ENCODE peak calls at places on chromosomes 12 and 14, in four cellular contexts. P is GM23338, R is transverse colon, W is spleen. Q is an unnamed sample.

GRCh38 chr12:2856051-2856450 is 788 bp downstream of the TEX52 start:
- DNase-seq in P (peak), R (no peak), W (no peak), Q (no peak)

GRCh38 chr12:24902521-24903304 is 46.2 kb downstream of the BCAT1 start:
- DNase-seq in P (peak), R (no peak), W (peak), Q (no peak)

GRCh38 chr12:47820631-47821345 is 1.1 kb upstream of the HDAC7 start:
- DNase-seq in P (peak), R (peak), W (no peak), Q (peak)

GRCh38 chr14:20794644-20795369 is 7.8 kb downstream of the RNASE1 start:
- DNase-seq in P (no peak), R (no peak), W (no peak), Q (no peak)

GRCh38 chr12:45779936-45780335 is 50.4 kb downstream of the ARID2 start:
- DNase-seq in P (no peak), R (no peak), W (no peak), Q (no peak)

GRCh38 chr12:25556136-25556535 is 3.1 kb upstream of the LMNTD1 start:
- DNase-seq in P (no peak), R (no peak), W (no peak), Q (no peak)

GRCh38 chr12:109064143-109064542 is 11.8 kb downstream of the USP30 start:
- DNase-seq in P (no peak), R (no peak), W (no peak), Q (no peak)

GRCh38 chr12:117408161-117408791 is 46.9 kb upstream of the NOS1 start:
- DNase-seq in P (peak), R (peak), W (no peak), Q (peak)

GRCh38 chr14:71952381-71953363 is 20.4 kb downstream of the RGS6 start:
- DNase-seq in P (no peak), R (no peak), W (no peak), Q (no peak)

DNA sequence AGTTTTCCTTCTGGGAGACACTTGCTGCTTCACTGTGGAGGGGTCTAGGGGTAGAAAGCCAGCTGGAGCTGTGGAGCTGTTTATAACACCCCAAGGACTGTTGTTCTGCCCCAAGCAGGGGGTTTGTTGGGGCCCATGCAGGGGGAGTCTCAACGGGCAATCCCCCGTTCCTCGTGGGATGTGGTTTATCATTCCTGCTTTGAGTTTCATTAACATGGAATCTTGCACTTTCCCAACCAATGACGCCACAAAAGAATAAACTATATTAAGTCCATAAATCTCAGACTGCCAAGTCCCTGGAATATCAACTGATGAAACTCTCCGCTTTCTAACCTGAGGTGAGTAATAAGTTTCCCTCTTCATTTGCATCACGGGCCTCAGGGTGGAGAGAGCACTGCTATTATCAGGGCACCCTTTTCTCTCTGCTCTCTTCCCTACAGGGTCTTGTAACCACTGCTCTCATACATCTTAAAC is 112.6 kb upstream of the PELI2 start:
- DNase-seq in P (no peak), R (no peak), W (no peak), Q (no peak)
- H3K4me3 ChIP-seq in P (no peak), R (no peak), W (no peak), Q (no peak)

DNA sequence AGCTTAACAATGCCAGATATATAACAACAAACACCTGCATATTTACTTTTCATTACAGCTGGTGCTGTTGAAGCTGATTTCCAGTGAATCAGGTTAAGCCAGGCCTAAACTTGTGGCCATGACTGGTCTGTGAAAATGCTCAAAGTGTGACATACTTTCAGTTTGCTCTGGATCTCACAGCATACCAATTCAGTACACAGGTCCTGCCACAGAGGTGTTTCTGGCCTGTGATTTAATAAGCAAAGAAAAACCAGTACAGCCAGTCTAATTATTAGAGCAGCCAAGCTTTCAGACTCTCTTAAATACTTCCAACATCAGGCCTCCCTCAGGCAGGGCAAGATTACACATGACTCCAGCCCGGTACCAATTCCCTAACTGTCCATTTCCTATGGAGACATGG is 27.4 kb upstream of the TMCC3 start:
- DNase-seq in P (no peak), R (no peak), W (no peak), Q (peak)
- TF ChIP-seq POLR2AphosphoS5 in P (no peak), R (no peak), W (no peak), Q (no peak)

GRCh38 chr14:52397844-52398243 is 83.7 kb downstream of the PTGER2 start:
- DNase-seq in P (no peak), R (no peak), W (no peak), Q (no peak)

GRCh38 chr14:52402812-52403526 is 88.9 kb downstream of the PTGER2 start:
- DNase-seq in P (no peak), R (peak), W (no peak), Q (no peak)

GRCh38 chr14:52400846-52401245 is 86.7 kb downstream of the PTGER2 start:
- DNase-seq in P (no peak), R (no peak), W (no peak), Q (no peak)

GRCh38 chr14:52399104-52399503 is 85.0 kb downstream of the PTGER2 start:
- DNase-seq in P (no peak), R (no peak), W (no peak), Q (no peak)

DNA sequence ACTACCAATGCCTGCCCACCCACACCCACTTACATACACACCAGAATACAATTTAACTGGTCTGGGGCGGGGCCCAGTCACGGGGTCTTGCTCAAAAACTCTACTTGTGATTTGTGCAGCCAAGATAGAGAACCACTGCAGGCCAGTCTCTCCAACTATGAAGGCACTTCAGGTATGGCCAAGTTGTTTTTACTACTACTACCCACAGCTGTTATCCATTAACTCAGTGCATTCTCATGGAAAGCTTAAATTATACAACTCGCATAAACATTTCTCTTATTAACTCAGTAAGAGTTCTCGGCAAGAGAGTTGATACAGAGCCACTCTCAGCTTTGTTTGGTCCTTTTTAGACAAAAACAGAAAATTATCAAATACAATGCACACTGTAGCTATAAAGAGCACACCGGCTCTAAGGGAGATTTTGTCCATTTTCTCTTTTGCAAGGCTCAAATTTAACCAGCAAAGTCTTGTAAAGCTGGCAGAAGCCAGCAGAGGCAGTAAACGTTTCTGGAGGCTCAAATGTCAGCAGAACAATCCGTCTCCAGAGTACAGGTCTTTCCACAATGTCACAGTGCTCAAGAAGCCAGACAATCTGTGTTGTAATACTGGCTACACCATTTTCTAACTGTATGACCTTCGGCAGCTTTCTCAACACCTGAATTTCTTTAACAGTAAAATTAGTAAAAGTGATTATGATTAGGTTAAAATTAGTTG is 85.9 kb downstream of the PTGER2 start:
- DNase-seq in P (peak), R (peak), W (no peak), Q (no peak)
- TF ChIP-seq CTCF in P (peak), R (no peak), W (no peak), Q (no peak)

GRCh38 chr12:31316964-31317363 is 9.0 kb downstream of the SINHCAF start:
- DNase-seq in P (no peak), R (no peak), W (no peak), Q (no peak)
- H3K4me3 ChIP-seq in P (peak), R (no peak), W (peak), Q (no peak)

DNA sequence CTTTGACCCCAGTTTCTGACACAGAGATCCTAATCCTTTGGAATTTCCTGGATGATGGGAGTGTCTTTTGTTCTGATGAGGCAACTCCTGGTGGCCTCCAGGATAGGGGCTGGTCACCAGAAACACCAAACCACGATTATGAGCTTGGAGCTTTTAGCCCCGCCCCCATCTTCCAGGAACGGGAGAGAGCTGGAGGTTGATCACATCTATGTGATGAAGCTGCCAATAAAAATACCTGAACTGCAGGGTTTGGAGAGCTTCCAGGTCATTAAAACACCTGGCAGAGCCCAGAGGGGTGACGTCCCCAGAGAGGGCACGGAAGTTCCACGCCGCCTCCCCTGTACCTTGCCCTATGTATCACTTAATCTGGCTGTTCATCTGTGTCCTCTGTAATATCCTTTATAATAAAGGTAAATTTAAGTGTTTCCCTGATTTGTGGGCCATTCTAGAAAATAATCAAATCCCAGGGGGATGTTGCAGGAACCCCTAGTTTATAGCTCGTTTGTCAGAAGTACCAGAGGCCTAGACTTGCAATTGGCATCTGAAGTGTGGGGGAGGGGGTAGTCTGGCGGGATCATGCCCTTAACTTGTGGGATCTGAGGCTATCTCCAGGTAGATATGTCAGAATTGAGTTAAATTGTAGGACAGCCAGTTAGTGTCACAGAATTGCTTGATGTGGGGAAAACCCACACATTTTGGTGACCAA is 21.2 kb downstream of the APPL2 start:
- DNase-seq in P (no peak), R (peak), W (no peak), Q (peak)
- TF ChIP-seq POLR2AphosphoS5 in P (no peak), R (peak), W (no peak), Q (no peak)

GRCh38 chr12:81644503-81644902 is 114.6 kb downstream of the PPFIA2 start:
- DNase-seq in P (peak), R (no peak), W (no peak), Q (no peak)
- TF ChIP-seq CTCF in P (peak), R (peak), W (peak), Q (no peak)

GRCh38 chr12:51863921-51864700 is 15.6 kb upstream of the FIGNL2 start:
- DNase-seq in P (peak), R (no peak), W (peak), Q (no peak)
- H3K4me3 ChIP-seq in P (peak), R (no peak), W (peak), Q (peak)

GRCh38 chr12:103727638-103728037 is 113.4 kb downstream of the NT5DC3 start:
- DNase-seq in P (no peak), R (no peak), W (no peak), Q (no peak)

GRCh38 chr12:103728323-103728722 is 112.7 kb downstream of the NT5DC3 start:
- DNase-seq in P (no peak), R (no peak), W (no peak), Q (no peak)

GRCh38 chr12:103729499-103729898 is 111.5 kb downstream of the NT5DC3 start:
- DNase-seq in P (no peak), R (no peak), W (no peak), Q (no peak)

DNA sequence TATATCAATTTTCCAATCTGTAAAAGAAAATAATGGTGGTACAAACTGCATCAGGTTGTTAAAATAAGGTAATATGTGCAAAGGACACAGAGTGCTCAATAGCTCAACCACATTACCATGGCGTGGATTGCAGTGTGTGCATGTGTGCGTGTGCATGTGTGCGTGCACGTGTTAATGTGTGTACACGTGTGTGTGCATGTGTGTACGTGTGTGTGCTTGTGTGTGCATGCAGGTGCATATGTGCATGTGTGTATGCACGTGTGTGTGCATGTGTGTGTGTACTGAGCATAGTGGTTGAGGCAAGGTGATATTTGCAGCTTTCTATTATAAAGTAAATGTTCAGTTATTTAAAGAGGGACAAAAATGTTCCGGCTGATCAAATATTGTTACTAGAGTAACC is 115.6 kb downstream of the NT5DC3 start:
- DNase-seq in P (no peak), R (no peak), W (no peak), Q (no peak)
- TF ChIP-seq POLR2AphosphoS5 in P (no peak), R (no peak), W (peak), Q (no peak)

Q was measured in stomach.